ENCODE peak calls at places on chromosome 18, in five cellular contexts. J, C, G, B and E are unnamed samples.

GRCh38 chr18:5747678-5748077 is 147.6 kb downstream of the TMEM200C start:
- DNase-seq in J (no peak), C (no peak), G (no peak), B (no peak), E (no peak)

GRCh38 chr18:45621068-45621511 is 5.8 kb downstream of the SLC14A2 start:
- DNase-seq in J (peak; percentile 36), C (no peak), G (no peak), B (peak; percentile 28), E (no peak)

GRCh38 chr18:37176307-37176934 is 347.5 kb downstream of the KIAA1328 start:
- DNase-seq in J (no peak), C (no peak), G (no peak), B (no peak), E (no peak)

GRCh38 chr18:60936101-60936500 is 397.1 kb upstream of the CDH20 start:
- DNase-seq in J (no peak), C (no peak), G (no peak), B (no peak), E (no peak)

GRCh38 chr18:41466436-41467160 is 488.4 kb upstream of the PIK3C3 start:
- DNase-seq in J (no peak), C (no peak), G (no peak), B (no peak), E (no peak)

GRCh38 chr18:54780970-54781369 is 47.3 kb upstream of the RAB27B start:
- DNase-seq in J (no peak), C (no peak), G (no peak), B (no peak), E (peak; percentile 43)

GRCh38 chr18:50275503-50276036 is 5.8 kb downstream of the MBD1 start:
- DNase-seq in J (no peak), C (no peak), G (no peak), B (no peak), E (no peak)

GRCh38 chr18:58229162-58229561 is 185.1 kb downstream of the NEDD4L start:
- DNase-seq in J (no peak), C (no peak), G (no peak), B (no peak), E (no peak)

GRCh38 chr18:34493099-34493544 is 217.0 kb upstream of the DTNA start:
- DNase-seq in J (no peak), C (peak; percentile 84), G (peak; percentile 79), B (no peak), E (peak; percentile 28)

GRCh38 chr18:29651121-29651675 is 1391.3 kb downstream of the DSC3 start:
- DNase-seq in J (no peak), C (no peak), G (no peak), B (no peak), E (no peak)

GRCh38 chr18:67219821-67220220 is 296.7 kb downstream of the DSEL start:
- DNase-seq in J (no peak), C (no peak), G (no peak), B (no peak), E (no peak)

GRCh38 chr18:79912409-79912991 is 39.0 kb downstream of the SLC66A2 start:
- DNase-seq in J (no peak), C (no peak), G (peak; percentile 82), B (no peak), E (no peak)

GRCh38 chr18:41771971-41772370 is 183.1 kb upstream of the PIK3C3 start:
- DNase-seq in J (no peak), C (no peak), G (no peak), B (no peak), E (no peak)

GRCh38 chr18:27298215-27298804 is 113.2 kb upstream of the CHST9 start:
- DNase-seq in J (no peak), C (no peak), G (no peak), B (no peak), E (no peak)

GRCh38 chr18:37253424-37254255 is 312.0 kb downstream of the CELF4 start:
- DNase-seq in J (no peak), C (no peak), G (peak; percentile 66), B (no peak), E (peak; percentile 63)

GRCh38 chr18:24293254-24293653 is 104.4 kb downstream of the OSBPL1A start:
- DNase-seq in J (no peak), C (no peak), G (no peak), B (no peak), E (no peak)

GRCh38 chr18:36398419-36398818 is 100.9 kb downstream of the FHOD3 start:
- DNase-seq in J (no peak), C (no peak), G (no peak), B (no peak), E (no peak)

GRCh38 chr18:37482433-37482832 is 83.2 kb downstream of the CELF4 start:
- DNase-seq in J (no peak), C (no peak), G (no peak), B (no peak), E (no peak)

GRCh38 chr18:23547306-23547705 is 39.0 kb downstream of the NPC1 start:
- DNase-seq in J (no peak), C (no peak), G (no peak), B (peak; percentile 19), E (no peak)

GRCh38 chr18:59957957-59958356 is 58.2 kb downstream of the PMAIP1 start:
- DNase-seq in J (no peak), C (no peak), G (no peak), B (peak; percentile 67), E (peak; percentile 71)

GRCh38 chr18:47752796-47753645 is 177.4 kb downstream of the SMAD2 start:
- DNase-seq in J (no peak), C (no peak), G (no peak), B (no peak), E (no peak)

GRCh38 chr18:23226930-23227728 is 91.8 kb downstream of the CABLES1 start:
- DNase-seq in J (no peak), C (peak; percentile 86), G (no peak), B (no peak), E (no peak)

GRCh38 chr18:45266023-45266422 is 349.3 kb upstream of the SLC14A2 start:
- DNase-seq in J (no peak), C (no peak), G (no peak), B (no peak), E (no peak)

GRCh38 chr18:32576296-32576916 is 105.7 kb upstream of the GAREM1 start:
- DNase-seq in J (no peak), C (no peak), G (no peak), B (no peak), E (no peak)

GRCh38 chr18:21911551-21911950 is 171.0 kb downstream of the MIB1 start:
- DNase-seq in J (no peak), C (no peak), G (no peak), B (no peak), E (no peak)

GRCh38 chr18:45384137-45384998 is 230.9 kb upstream of the SLC14A2 start:
- DNase-seq in J (peak; percentile 10), C (no peak), G (no peak), B (peak; percentile 16), E (peak; percentile 59)

GRCh38 chr18:9992300-9992987 is 78.6 kb downstream of the VAPA start:
- DNase-seq in J (no peak), C (no peak), G (no peak), B (no peak), E (no peak)
- TF ChIP-seq POLR2AphosphoS5 in J (no peak), C (peak; percentile 6), G (no peak), B (no peak), E (no peak)

DNA sequence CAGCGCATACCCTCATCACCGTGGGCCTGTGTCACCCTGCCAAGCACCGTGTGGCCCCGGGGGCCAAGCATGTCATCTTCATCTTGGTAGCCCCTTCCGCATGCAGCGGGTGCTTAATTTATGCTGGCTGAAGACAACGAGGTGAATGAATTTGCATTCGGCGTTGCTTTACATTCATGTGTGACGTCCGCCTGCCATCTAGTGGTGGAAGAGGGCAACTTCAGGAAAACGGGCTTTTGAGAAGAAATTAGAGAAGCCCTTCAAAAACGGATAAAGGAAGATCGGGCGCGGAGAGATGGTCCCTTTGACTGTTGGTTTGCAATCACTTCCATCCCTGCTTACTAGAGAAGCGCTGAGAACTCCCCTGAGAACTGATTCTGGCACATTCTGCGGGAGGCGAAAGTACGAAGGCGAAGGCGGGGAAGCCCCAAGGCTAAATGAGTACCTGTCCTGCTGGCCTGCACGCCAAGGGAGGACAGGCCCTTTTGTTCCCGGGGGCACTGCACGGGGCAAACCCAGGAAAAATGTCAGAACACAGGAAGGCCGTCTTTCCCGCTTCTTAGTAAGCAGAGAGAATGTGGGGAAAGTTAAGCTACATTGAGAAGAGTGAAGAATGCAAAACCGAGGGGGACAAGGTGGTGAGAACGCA is 145.9 kb downstream of the ZNF516 start:
- DNase-seq in J (peak; percentile 46), C (peak; percentile 85), G (no peak), B (peak; percentile 46), E (peak; percentile 75)
- TF ChIP-seq POLR2AphosphoS5 in J (no peak), C (no peak), G (no peak), B (no peak), E (no peak)

GRCh38 chr18:13500891-13501887 is 225.2 kb downstream of the FAM210A start:
- DNase-seq in J (no peak), C (peak; percentile 77), G (no peak), B (no peak), E (peak; percentile 51)

GRCh38 chr18:13503839-13504238 is 222.5 kb downstream of the FAM210A start:
- DNase-seq in J (no peak), C (no peak), G (no peak), B (no peak), E (no peak)

GRCh38 chr18:13501896-13502295 is 224.5 kb downstream of the FAM210A start:
- DNase-seq in J (peak; percentile 40), C (peak; percentile 56), G (no peak), B (no peak), E (no peak)

GRCh38 chr18:13502585-13502984 is 223.8 kb downstream of the FAM210A start:
- DNase-seq in J (no peak), C (peak; percentile 50), G (no peak), B (no peak), E (no peak)

GRCh38 chr18:13500227-13500865 is 226.0 kb downstream of the FAM210A start:
- DNase-seq in J (no peak), C (no peak), G (no peak), B (no peak), E (no peak)
- TF ChIP-seq POLR2AphosphoS5 in J (no peak), C (no peak), G (no peak), B (no peak), E (no peak)

GRCh38 chr18:7370812-7371211 is 139.9 kb downstream of the LRRC30 start:
- DNase-seq in J (no peak), C (peak; percentile 69), G (peak; percentile 84), B (no peak), E (peak; percentile 44)
- TF ChIP-seq POLR2AphosphoS5 in J (no peak), C (no peak), G (peak; percentile 86), B (no peak), E (peak; percentile 30)

GRCh38 chr18:654601-655000 is 2.9 kb upstream of the TYMS start:
- DNase-seq in J (no peak), C (no peak), G (no peak), B (no peak), E (no peak)
- TF ChIP-seq POLR2AphosphoS5 in J (no peak), C (no peak), G (no peak), B (no peak), E (no peak)

GRCh38 chr18:48994044-48994651 is 43.4 kb upstream of the SMAD7 start:
- DNase-seq in J (no peak), C (no peak), G (no peak), B (no peak), E (no peak)
- TF ChIP-seq POLR2AphosphoS5 in J (no peak), C (peak; percentile 47), G (peak; percentile 33), B (no peak), E (peak; percentile 11)

GRCh38 chr18:51580580-51580979 is 383.1 kb upstream of the MEX3C start:
- DNase-seq in J (no peak), C (no peak), G (no peak), B (no peak), E (no peak)
- TF ChIP-seq POLR2AphosphoS5 in J (no peak), C (no peak), G (no peak), B (no peak), E (no peak)